ENCODE peak calls at places on chromosome 17, in five cellular contexts. One of them, this sample, is unnamed.

GRCh38 chr17:39676198-39676819 is 8.1 kb downstream of the PNMT start:
- DNase-seq in GM12878: peak
- DNase-seq in K562: peak
- DNase-seq in HepG2: no peak
- DNase-seq in HCT116: no peak
- DNase-seq in this sample: no peak

GRCh38 chr17:54518706-54519105 is 381.9 kb upstream of the TOM1L1 start:
- DNase-seq in GM12878: no peak
- DNase-seq in K562: no peak
- DNase-seq in HepG2: no peak
- DNase-seq in HCT116: no peak
- DNase-seq in this sample: no peak

GRCh38 chr17:61418433-61418832 is 18.8 kb downstream of the TBX2 start:
- DNase-seq in HCT116: no peak
- DNase-seq in HepG2: no peak
- DNase-seq in K562: no peak
- DNase-seq in GM12878: no peak
- DNase-seq in this sample: no peak

GRCh38 chr17:37092701-37093100 is 143.9 kb downstream of the AATF start:
- DNase-seq in HCT116: no peak
- DNase-seq in GM12878: no peak
- DNase-seq in HepG2: no peak
- DNase-seq in K562: no peak
- DNase-seq in this sample: no peak

GRCh38 chr17:64133546-64134215 is 3.7 kb upstream of the ERN1 start:
- DNase-seq in HepG2: peak
- DNase-seq in GM12878: no peak
- DNase-seq in HCT116: peak
- DNase-seq in K562: peak
- DNase-seq in this sample: peak

GRCh38 chr17:83085526-83086196 is 6.3 kb downstream of the METRNL start:
- DNase-seq in K562: no peak
- DNase-seq in HCT116: no peak
- DNase-seq in HepG2: no peak
- DNase-seq in GM12878: no peak
- DNase-seq in this sample: no peak

GRCh38 chr17:82962163-82962720 is 117.2 kb upstream of the METRNL start:
- DNase-seq in K562: no peak
- DNase-seq in HCT116: no peak
- DNase-seq in GM12878: no peak
- DNase-seq in HepG2: no peak
- DNase-seq in this sample: no peak

GRCh38 chr17:4679652-4680051 is 24.3 kb downstream of the PELP1 start:
- DNase-seq in HepG2: no peak
- DNase-seq in HCT116: peak
- DNase-seq in K562: no peak
- DNase-seq in GM12878: no peak
- DNase-seq in this sample: no peak

GRCh38 chr17:50139950-50140885 is 10.3 kb upstream of the SAMD14 start:
- DNase-seq in K562: peak
- DNase-seq in GM12878: no peak
- DNase-seq in HCT116: peak
- DNase-seq in HepG2: peak
- DNase-seq in this sample: peak

GRCh38 chr17:50631195-50631907 is 3.3 kb upstream of the ABCC3 start:
- DNase-seq in HCT116: no peak
- DNase-seq in HepG2: no peak
- DNase-seq in GM12878: no peak
- DNase-seq in K562: no peak
- DNase-seq in this sample: peak

GRCh38 chr17:75681289-75681688 is 14.2 kb downstream of the SAP30BP start:
- DNase-seq in GM12878: no peak
- DNase-seq in HepG2: no peak
- DNase-seq in K562: no peak
- DNase-seq in HCT116: no peak
- DNase-seq in this sample: no peak

GRCh38 chr17:44922136-44922535 is 6.8 kb upstream of the GFAP start:
- DNase-seq in GM12878: no peak
- DNase-seq in HCT116: no peak
- DNase-seq in HepG2: no peak
- DNase-seq in K562: no peak
- DNase-seq in this sample: no peak

GRCh38 chr17:17413215-17413792 is 63.5 kb upstream of the MED9 start:
- DNase-seq in K562: no peak
- DNase-seq in GM12878: no peak
- DNase-seq in HepG2: peak
- DNase-seq in HCT116: no peak
- DNase-seq in this sample: no peak

GRCh38 chr17:17412331-17412730 is 64.5 kb upstream of the MED9 start:
- DNase-seq in GM12878: no peak
- DNase-seq in HepG2: no peak
- DNase-seq in HCT116: no peak
- DNase-seq in K562: no peak
- DNase-seq in this sample: no peak

GRCh38 chr17:17414316-17414937 is 62.4 kb upstream of the MED9 start:
- DNase-seq in HepG2: no peak
- DNase-seq in GM12878: no peak
- DNase-seq in K562: no peak
- DNase-seq in HCT116: no peak
- DNase-seq in this sample: no peak

GRCh38 chr17:17413821-17414220 is 63.0 kb upstream of the MED9 start:
- DNase-seq in GM12878: no peak
- DNase-seq in HCT116: no peak
- DNase-seq in K562: no peak
- DNase-seq in HepG2: no peak
- DNase-seq in this sample: no peak

GRCh38 chr17:17411692-17412091 is 65.1 kb upstream of the MED9 start:
- DNase-seq in HCT116: no peak
- DNase-seq in GM12878: no peak
- DNase-seq in K562: no peak
- DNase-seq in HepG2: no peak
- DNase-seq in this sample: no peak
- TF ChIP-seq ZBTB33 in HCT116: no peak
- TF ChIP-seq ZBTB33 in GM12878: no peak
- TF ChIP-seq ZBTB33 in K562: no peak
- TF ChIP-seq ZBTB33 in HepG2: no peak
- TF ChIP-seq ZBTB33 in this sample: no peak

GRCh38 chr17:13478326-13478830 is 123.4 kb downstream of the HS3ST3A1 start:
- DNase-seq in GM12878: no peak
- DNase-seq in HepG2: no peak
- DNase-seq in K562: no peak
- DNase-seq in HCT116: no peak
- DNase-seq in this sample: no peak

GRCh38 chr17:13477180-13477611 is 124.5 kb downstream of the HS3ST3A1 start:
- DNase-seq in K562: peak
- DNase-seq in HepG2: no peak
- DNase-seq in HCT116: no peak
- DNase-seq in GM12878: no peak
- DNase-seq in this sample: no peak

GRCh38 chr17:13476722-13477121 is 125.0 kb downstream of the HS3ST3A1 start:
- DNase-seq in HCT116: no peak
- DNase-seq in K562: no peak
- DNase-seq in HepG2: no peak
- DNase-seq in GM12878: no peak
- DNase-seq in this sample: no peak

GRCh38 chr17:13475574-13476223 is 126.0 kb downstream of the HS3ST3A1 start:
- DNase-seq in HepG2: no peak
- DNase-seq in HCT116: no peak
- DNase-seq in K562: peak
- DNase-seq in GM12878: no peak
- DNase-seq in this sample: no peak

DNA sequence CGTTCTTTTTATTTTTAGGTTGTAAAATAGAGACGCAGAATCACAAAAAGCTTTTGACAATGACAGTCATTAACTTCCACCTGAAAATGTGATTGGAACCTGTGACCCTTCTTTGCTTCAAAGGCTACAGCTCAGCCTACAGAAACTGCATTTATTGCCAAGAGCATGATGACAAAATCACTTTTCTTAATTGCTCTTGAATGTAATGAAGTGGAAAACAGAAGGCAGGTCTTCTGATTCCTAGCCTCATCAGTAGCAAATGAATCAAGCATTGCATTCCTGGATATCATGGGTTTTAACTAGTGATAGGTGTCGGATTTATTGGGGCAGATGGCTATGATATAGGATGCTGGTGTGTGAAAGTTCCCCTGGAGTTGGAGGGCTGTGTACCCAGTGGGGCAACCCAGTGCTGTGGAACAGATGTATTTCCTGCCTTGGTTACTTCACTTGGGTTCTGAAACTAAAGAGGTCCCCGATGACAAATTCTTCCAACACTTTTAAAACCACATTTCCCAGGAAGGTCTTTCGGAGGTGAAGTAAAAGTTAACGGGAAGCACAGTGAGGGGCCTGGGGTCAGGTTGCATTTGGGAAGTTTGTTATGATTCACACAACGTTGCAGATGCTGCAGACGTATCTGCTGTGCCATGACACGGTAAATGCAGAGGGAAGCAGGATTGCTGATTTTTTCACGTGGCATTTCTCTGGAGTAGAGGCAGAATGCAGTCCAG is 127.5 kb downstream of the HS3ST3A1 start:
- DNase-seq in HCT116: no peak
- DNase-seq in GM12878: no peak
- DNase-seq in HepG2: no peak
- DNase-seq in K562: no peak
- DNase-seq in this sample: no peak
- TF ChIP-seq ZBTB33 in HCT116: no peak
- TF ChIP-seq ZBTB33 in GM12878: no peak
- TF ChIP-seq ZBTB33 in HepG2: no peak
- TF ChIP-seq ZBTB33 in K562: no peak
- TF ChIP-seq ZBTB33 in this sample: no peak

GRCh38 chr17:72063262-72063661 is 57.6 kb upstream of the SOX9 start:
- DNase-seq in GM12878: no peak
- DNase-seq in HCT116: no peak
- DNase-seq in K562: no peak
- DNase-seq in HepG2: no peak
- DNase-seq in this sample: no peak
- TF ChIP-seq ZBTB33 in GM12878: no peak
- TF ChIP-seq ZBTB33 in HCT116: no peak
- TF ChIP-seq ZBTB33 in K562: no peak
- TF ChIP-seq ZBTB33 in HepG2: no peak
- TF ChIP-seq ZBTB33 in this sample: no peak

DNA sequence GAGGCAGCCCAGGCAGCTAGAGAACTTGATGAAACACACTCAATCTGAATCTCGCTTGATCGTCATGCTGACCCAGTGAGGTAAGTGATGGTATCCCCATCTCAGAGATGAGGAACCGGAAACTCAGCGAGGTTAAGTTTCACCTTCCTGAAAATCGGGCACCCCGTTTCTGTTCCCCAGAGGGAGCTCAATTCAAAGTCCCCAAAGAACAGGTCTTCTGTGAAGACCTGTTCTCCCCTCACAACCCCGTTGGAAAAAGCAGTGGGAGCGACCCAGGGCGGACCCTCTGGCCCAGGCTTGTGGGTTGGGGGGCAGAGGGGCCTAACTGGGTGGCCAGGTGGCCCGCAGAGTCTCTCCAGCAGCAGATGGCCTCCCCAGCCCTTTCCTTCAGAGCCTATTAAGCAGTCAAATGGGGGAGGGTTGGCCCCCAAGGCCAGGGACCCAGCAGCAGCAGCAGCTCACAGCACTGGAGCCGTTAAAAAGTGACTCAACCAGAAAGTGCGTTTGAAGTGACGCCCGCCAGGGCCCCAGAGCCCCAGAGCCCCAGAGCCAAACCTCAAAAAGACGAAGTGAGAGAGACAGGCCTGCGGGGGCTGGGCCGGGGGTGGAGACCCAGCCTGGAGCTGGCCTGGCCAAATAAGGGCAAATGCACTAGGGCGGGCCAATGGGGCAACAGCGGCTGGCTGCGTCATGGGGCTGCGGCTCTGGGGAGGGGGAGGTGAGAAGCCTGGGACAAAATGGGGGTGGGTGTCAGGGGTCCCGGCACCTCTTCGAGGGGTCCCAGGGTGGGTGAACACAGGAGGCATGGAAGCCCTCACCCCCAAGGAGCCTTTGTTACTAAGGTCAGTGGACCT is 9.2 kb upstream of the TSPOAP1 start:
- DNase-seq in HepG2: peak
- DNase-seq in HCT116: no peak
- DNase-seq in GM12878: peak
- DNase-seq in K562: peak
- DNase-seq in this sample: no peak
- TF ChIP-seq ZBTB33 in HepG2: no peak
- TF ChIP-seq ZBTB33 in HCT116: no peak
- TF ChIP-seq ZBTB33 in GM12878: peak
- TF ChIP-seq ZBTB33 in K562: no peak
- TF ChIP-seq ZBTB33 in this sample: no peak

GRCh38 chr17:76968707-76969597 is 100.7 kb downstream of the MGAT5B start:
- DNase-seq in HepG2: no peak
- DNase-seq in GM12878: no peak
- DNase-seq in HCT116: no peak
- DNase-seq in K562: peak
- DNase-seq in this sample: peak
- TF ChIP-seq ZBTB33 in HepG2: no peak
- TF ChIP-seq ZBTB33 in GM12878: no peak
- TF ChIP-seq ZBTB33 in HCT116: no peak
- TF ChIP-seq ZBTB33 in K562: no peak
- TF ChIP-seq ZBTB33 in this sample: no peak

GRCh38 chr17:79738643-79739042 is 7.9 kb downstream of the ENPP7 start:
- DNase-seq in HepG2: no peak
- DNase-seq in HCT116: no peak
- DNase-seq in GM12878: no peak
- DNase-seq in K562: no peak
- DNase-seq in this sample: no peak
- TF ChIP-seq ZBTB33 in HepG2: no peak
- TF ChIP-seq ZBTB33 in HCT116: no peak
- TF ChIP-seq ZBTB33 in GM12878: no peak
- TF ChIP-seq ZBTB33 in K562: no peak
- TF ChIP-seq ZBTB33 in this sample: no peak

GRCh38 chr17:79809530-79810137 is 12.8 kb upstream of the CBX8 start:
- DNase-seq in HCT116: no peak
- DNase-seq in HepG2: no peak
- DNase-seq in K562: no peak
- DNase-seq in GM12878: no peak
- DNase-seq in this sample: peak
- TF ChIP-seq ZBTB33 in HCT116: no peak
- TF ChIP-seq ZBTB33 in HepG2: no peak
- TF ChIP-seq ZBTB33 in K562: no peak
- TF ChIP-seq ZBTB33 in GM12878: no peak
- TF ChIP-seq ZBTB33 in this sample: no peak

GRCh38 chr17:47251421-47251940 is 2.1 kb upstream of the ITGB3 start:
- DNase-seq in GM12878: no peak
- DNase-seq in HCT116: no peak
- DNase-seq in K562: no peak
- DNase-seq in HepG2: no peak
- DNase-seq in this sample: no peak
- TF ChIP-seq ZBTB33 in GM12878: no peak
- TF ChIP-seq ZBTB33 in HCT116: no peak
- TF ChIP-seq ZBTB33 in K562: no peak
- TF ChIP-seq ZBTB33 in HepG2: no peak
- TF ChIP-seq ZBTB33 in this sample: no peak